ENCODE peak calls at places on chromosomes 5 and 9, in five cellular contexts. T, V, B, C and A are unnamed samples.
A peak's percentile ranks its signal among the peaks of the same experiment; 100 is the strongest.

GRCh38 chr5:54603372-54603771 is 85.8 kb downstream of the SNX18 start:
- DNase-seq in T (no peak), V (no peak), C (no peak), B (no peak), A (no peak)

GRCh38 chr9:77177143-77177893 is at the start of gene VPS13A:
- DNase-seq in B (peak; percentile 92), T (peak; percentile 99), C (peak; percentile 91), V (peak; percentile 99), A (peak; percentile 96)

GRCh38 chr5:9861664-9862256 is 231.6 kb upstream of the TAS2R1 start:
- DNase-seq in C (peak; percentile 33), V (no peak), B (no peak), T (no peak), A (no peak)

GRCh38 chr5:91212336-91213092 is 170.6 kb downstream of the ARRDC3 start:
- DNase-seq in T (no peak), B (peak; percentile 53), V (no peak), C (peak; percentile 94), A (no peak)

GRCh38 chr5:180831139-180832080 is 28.8 kb upstream of the MGAT1 start:
- DNase-seq in B (peak; percentile 67), T (peak; percentile 86), C (peak; percentile 60), V (peak; percentile 76), A (peak; percentile 40)

GRCh38 chr5:68932830-68933434 is 160.9 kb upstream of the SLC30A5 start:
- DNase-seq in B (no peak), V (no peak), C (no peak), T (peak; percentile 63), A (peak; percentile 38)

GRCh38 chr5:171477666-171478065 is 58.2 kb downstream of the FGF18 start:
- DNase-seq in V (no peak), C (no peak), T (no peak), B (no peak), A (no peak)

GRCh38 chr5:55432549-55432948 is 102.2 kb downstream of the PLPP1 start:
- DNase-seq in B (no peak), T (no peak), C (no peak), V (no peak), A (no peak)

GRCh38 chr9:82670726-82671125 is 392.2 kb downstream of the RASEF start:
- DNase-seq in C (no peak), B (no peak), V (no peak), T (no peak), A (no peak)

GRCh38 chr5:176152191-176152932 is 85.9 kb upstream of the SIMC1 start:
- DNase-seq in T (no peak), C (peak; percentile 48), B (peak; percentile 43), V (peak; percentile 55), A (peak; percentile 67)

GRCh38 chr5:150339841-150340240 is 17.7 kb upstream of the TCOF1 start:
- DNase-seq in V (no peak), B (no peak), C (no peak), T (no peak), A (no peak)

DNA sequence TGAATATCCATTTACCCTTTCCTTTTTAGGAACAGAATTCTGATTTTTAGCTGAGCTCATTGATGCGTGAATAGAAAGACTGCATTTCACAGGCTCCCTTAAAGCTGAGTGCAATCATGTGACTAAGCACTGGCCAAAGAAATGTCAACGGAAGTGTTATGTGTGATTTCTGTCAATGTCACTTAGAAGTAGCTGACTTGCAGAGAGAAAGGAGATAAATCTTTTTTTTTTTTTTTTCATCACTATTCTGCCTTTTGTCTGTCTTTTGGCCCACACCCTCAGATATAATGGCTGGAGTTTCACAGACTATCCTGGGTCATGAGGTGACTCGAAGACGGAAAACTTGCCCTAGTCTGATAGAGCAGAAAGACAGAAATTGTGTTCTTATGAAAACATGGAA is 39.3 kb upstream of the SLC27A6 start:
- DNase-seq in T (no peak), B (no peak), C (no peak), V (no peak), A (no peak)
- H2AK5ac ChIP-seq in T (no peak overlapping the region), B (no peak overlapping the region), C (no peak overlapping the region), V (no peak overlapping the region), A (no peak overlapping the region)

GRCh38 chr9:91195372-91196012 is 166.2 kb downstream of the AUH start:
- DNase-seq in V (no peak), C (no peak), B (no peak), T (peak; percentile 38), A (no peak)
- H2AK5ac ChIP-seq in V (no peak overlapping the region), C (peak overlapping the region; percentile 99), B (peak overlapping the region; percentile 67), T (no peak overlapping the region), A (peak overlapping the region; percentile 22)

GRCh38 chr9:129498451-129499376 is 122.2 kb downstream of the C9orf50 start:
- DNase-seq in C (no peak), V (no peak), T (no peak), B (peak; percentile 23), A (no peak)
- H2AK5ac ChIP-seq in C (peak overlapping the region; percentile 100), V (no peak overlapping the region), T (peak overlapping the region; percentile 100), B (peak overlapping the region; percentile 16), A (peak overlapping the region; percentile 83)

GRCh38 chr9:124307379-124308030 is 49.8 kb downstream of the NEK6 start:
- DNase-seq in T (no peak), B (no peak), C (no peak), V (no peak), A (no peak)

GRCh38 chr9:124300312-124300711 is 42.6 kb downstream of the NEK6 start:
- DNase-seq in T (no peak), V (no peak), C (no peak), B (no peak), A (no peak)

GRCh38 chr9:124302921-124303320 is 45.2 kb downstream of the NEK6 start:
- DNase-seq in V (no peak), C (no peak), B (no peak), T (no peak), A (no peak)

GRCh38 chr9:124306098-124306735 is 48.5 kb downstream of the NEK6 start:
- DNase-seq in V (no peak), T (no peak), B (peak; percentile 96), C (peak; percentile 96), A (no peak)

DNA sequence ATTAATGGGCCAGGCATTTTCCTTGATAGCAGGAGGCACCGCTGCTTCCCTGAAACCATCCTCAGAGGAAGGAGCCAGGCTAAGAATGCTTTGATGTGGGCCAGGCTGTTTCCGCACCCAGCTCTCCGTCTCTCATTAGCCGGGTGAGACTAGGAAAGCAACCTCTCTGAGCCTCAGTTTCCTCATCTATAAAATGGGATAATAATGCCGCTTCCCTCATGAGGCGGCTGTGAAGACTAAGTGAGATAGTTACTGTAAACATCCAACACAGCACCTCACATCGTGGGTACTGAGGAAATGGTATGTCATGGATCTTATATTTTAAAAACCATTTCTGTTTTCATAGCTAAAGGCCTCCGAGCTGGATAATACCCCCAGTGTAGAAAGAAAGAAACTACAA is 46.5 kb downstream of the NEK6 start:
- DNase-seq in V (no peak), T (no peak), C (no peak), B (no peak), A (no peak)
- H2AK5ac ChIP-seq in V (no peak overlapping the region), T (no peak overlapping the region), C (no peak overlapping the region), B (peak overlapping the region; percentile 5), A (no peak overlapping the region)

GRCh38 chr5:86617756-86618577 is at the start of gene COX7C:
- DNase-seq in C (peak; percentile 95), B (peak; percentile 96), T (peak; percentile 87), V (peak; percentile 94), A (peak; percentile 92)
- H2AK5ac ChIP-seq in C (peak within 1 kb of the TSS; percentile 54), B (peak within 1 kb of the TSS; percentile 37), T (peak within 1 kb of the TSS; percentile 95), V (no peak within 1 kb of the TSS), A (peak within 1 kb of the TSS; percentile 68)

GRCh38 chr5:172905771-172906170 is 53.5 kb upstream of the RPL26L1 start:
- DNase-seq in B (no peak), T (no peak), V (peak; percentile 47), C (no peak), A (no peak)

GRCh38 chr5:172905346-172905756 is 53.9 kb upstream of the RPL26L1 start:
- DNase-seq in C (no peak), B (no peak), T (no peak), V (no peak), A (no peak)

GRCh38 chr5:172907657-172908056 is 51.6 kb upstream of the RPL26L1 start:
- DNase-seq in B (no peak), V (no peak), T (no peak), C (no peak), A (no peak)

GRCh38 chr5:172906888-172907287 is 52.3 kb upstream of the RPL26L1 start:
- DNase-seq in V (no peak), B (no peak), C (no peak), T (no peak), A (no peak)

DNA sequence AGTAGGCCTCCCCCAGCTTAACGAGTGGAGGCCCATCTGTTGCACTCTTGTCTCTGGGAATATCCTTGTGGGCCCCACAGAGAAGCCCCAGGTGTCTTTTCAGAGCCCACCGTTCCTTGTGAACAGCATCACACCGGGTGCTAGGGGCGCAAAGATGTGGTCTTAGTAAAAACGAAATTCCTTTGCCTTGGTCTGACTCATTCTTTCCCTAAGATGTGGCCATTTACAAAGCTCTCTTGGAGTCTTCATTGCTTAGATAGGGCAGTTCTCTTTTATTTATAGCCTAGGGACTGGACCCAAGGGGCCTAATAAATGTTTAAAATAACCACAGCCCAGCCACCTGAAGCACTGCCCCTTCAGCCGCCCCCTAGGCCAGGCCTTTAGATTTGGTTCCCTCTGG is 52.8 kb upstream of the RPL26L1 start:
- DNase-seq in V (no peak), B (peak; percentile 87), T (no peak), C (peak; percentile 80), A (no peak)
- H2AK5ac ChIP-seq in V (no peak overlapping the region), B (peak overlapping the region; percentile 38), T (no peak overlapping the region), C (peak overlapping the region; percentile 94), A (no peak overlapping the region)

GRCh38 chr5:174724484-174725260 is at the start of gene MSX2:
- DNase-seq in T (peak; percentile 82), B (peak; percentile 90), V (peak; percentile 91), C (peak; percentile 86), A (peak; percentile 91)
- H2AK5ac ChIP-seq in T (no peak within 1 kb of the TSS), B (no peak within 1 kb of the TSS), V (no peak within 1 kb of the TSS), C (no peak within 1 kb of the TSS), A (peak within 1 kb of the TSS; percentile 17)